ENCODE peak calls at places on chromosomes 4 and X, in eight cellular contexts. R is transverse colon; O is CD4-positive, alpha-beta memory T cell; Y is A549; B is tibial artery; K is iPS DF 6.9; L is AG04450; X is aorta. C is an unnamed sample.

GRCh38 chrX:67543818-67544217 is at the start of gene AR:
- DNase-seq in R (peak; percentile 26), O (no peak), Y (peak; percentile 74), B (peak; percentile 86), K (peak; percentile 22), L (peak; percentile 36), X (peak; percentile 84), C (peak; percentile 38)

GRCh38 chrX:130165181-130165702 is 399 bp downstream of the AIFM1 start:
- DNase-seq in R (no peak), O (no peak), Y (no peak), B (peak; percentile 74), K (no peak), L (no peak), X (no peak), C (peak; percentile 37)

GRCh38 chr4:14888790-14889189 is 113.5 kb upstream of the CPEB2 start:
- DNase-seq in R (no peak), O (no peak), Y (peak; percentile 21), B (no peak), K (no peak), L (no peak), X (no peak), C (no peak)

GRCh38 chrX:12007881-12008280 is 130.4 kb upstream of the FRMPD4 start:
- DNase-seq in R (no peak), O (no peak), Y (peak; percentile 68), B (no peak), K (no peak), L (peak; percentile 18), X (no peak), C (no peak)

GRCh38 chr4:159127745-159128518 is 25.1 kb downstream of the RAPGEF2 start:
- DNase-seq in R (no peak), O (no peak), Y (no peak), B (no peak), K (no peak), L (no peak), X (no peak), C (no peak)

GRCh38 chr4:89158884-89159503 is 47.7 kb downstream of the TIGD2 start:
- DNase-seq in R (no peak), O (no peak), Y (peak; percentile 64), B (no peak), K (no peak), L (no peak), X (no peak), C (no peak)

GRCh38 chrX:101057095-101057714 is 5.3 kb upstream of the TRMT2B start:
- DNase-seq in R (no peak), O (no peak), Y (no peak), B (no peak), K (no peak), L (no peak), X (no peak), C (no peak)

GRCh38 chr4:186189656-186190055 is 1.7 kb upstream of the CYP4V2 start:
- DNase-seq in R (no peak), O (no peak), Y (no peak), B (no peak), K (no peak), L (no peak), X (no peak), C (no peak)

GRCh38 chr4:26124753-26125236 is 196.0 kb upstream of the RBPJ start:
- DNase-seq in R (no peak), O (no peak), Y (no peak), B (no peak), K (no peak), L (no peak), X (no peak), C (no peak)

GRCh38 chr4:79626102-79626501 is 218.1 kb upstream of the GK2 start:
- DNase-seq in R (no peak), O (no peak), Y (no peak), B (no peak), K (no peak), L (no peak), X (no peak), C (no peak)

GRCh38 chr4:15965325-15965724 is 2.4 kb upstream of the FGFBP2 start:
- DNase-seq in R (no peak), O (no peak), Y (no peak), B (no peak), K (no peak), L (no peak), X (no peak), C (no peak)

GRCh38 chr4:181959121-181959520 is 284.1 kb upstream of the TENM3 start:
- DNase-seq in R (no peak), O (no peak), Y (peak; percentile 25), B (no peak), K (no peak), L (peak; percentile 39), X (no peak), C (no peak)

GRCh38 chrX:137695405-137695804 is 129.5 kb downstream of the ZIC3 start:
- DNase-seq in R (no peak), O (no peak), Y (no peak), B (no peak), K (no peak), L (no peak), X (no peak), C (no peak)

GRCh38 chr4:2257361-2258001 is 4.4 kb downstream of the MXD4 start:
- DNase-seq in R (peak; percentile 8), O (peak; percentile 26), Y (no peak), B (peak; percentile 71), K (no peak), L (no peak), X (peak; percentile 47), C (peak; percentile 35)

GRCh38 chr4:17109126-17109525 is 210.7 kb upstream of the LDB2 start:
- DNase-seq in R (no peak), O (no peak), Y (no peak), B (no peak), K (no peak), L (no peak), X (no peak), C (no peak)

GRCh38 chr4:579543-580175 is 3.6 kb upstream of the TMEM271 start:
- DNase-seq in R (no peak), O (no peak), Y (no peak), B (no peak), K (no peak), L (no peak), X (no peak), C (no peak)

GRCh38 chr4:107624024-107624423 is 96.0 kb downstream of the PAPSS1 start:
- DNase-seq in R (no peak), O (no peak), Y (no peak), B (no peak), K (no peak), L (no peak), X (no peak), C (no peak)

GRCh38 chr4:111873801-111874200 is 271.5 kb upstream of the FAM241A start:
- DNase-seq in R (no peak), O (no peak), Y (no peak), B (no peak), K (no peak), L (no peak), X (no peak), C (no peak)

DNA sequence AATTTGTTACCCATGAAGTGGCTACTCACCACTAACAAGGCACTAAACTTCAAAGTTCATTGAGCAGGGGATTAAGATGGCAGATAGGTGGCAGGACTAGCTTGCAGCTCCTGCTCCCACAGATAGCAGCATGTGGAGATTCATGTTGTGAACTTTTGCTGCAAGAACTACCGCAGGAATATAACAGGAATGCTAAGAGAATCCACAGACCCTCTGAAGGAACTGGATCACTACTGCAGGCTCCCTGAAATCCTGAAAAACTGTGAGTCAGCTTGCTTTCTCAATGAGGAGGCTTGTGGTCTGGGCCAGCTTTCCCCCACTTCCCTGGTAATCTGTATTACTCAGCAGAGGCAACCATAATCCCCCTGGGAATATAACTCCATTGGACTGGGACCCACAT is 118.5 kb upstream of the VCX2 start:
- DNase-seq in R (no peak), O (no peak), Y (no peak), B (no peak), K (no peak), L (no peak), X (no peak), C (no peak)
- H3K4me3 ChIP-seq in R (no peak overlapping the region), O (no peak overlapping the region), Y (no peak overlapping the region), B (no peak overlapping the region), K (no peak overlapping the region), L (no peak overlapping the region), X (no peak overlapping the region), C (no peak overlapping the region)

GRCh38 chrX:135340827-135341226 is 31.5 kb downstream of the ETDC start:
- DNase-seq in R (no peak), O (no peak), Y (no peak), B (no peak), K (no peak), L (no peak), X (no peak), C (no peak)

GRCh38 chrX:135346975-135347374 is 37.7 kb downstream of the ETDC start:
- DNase-seq in R (no peak), O (no peak), Y (no peak), B (no peak), K (no peak), L (no peak), X (no peak), C (no peak)

DNA sequence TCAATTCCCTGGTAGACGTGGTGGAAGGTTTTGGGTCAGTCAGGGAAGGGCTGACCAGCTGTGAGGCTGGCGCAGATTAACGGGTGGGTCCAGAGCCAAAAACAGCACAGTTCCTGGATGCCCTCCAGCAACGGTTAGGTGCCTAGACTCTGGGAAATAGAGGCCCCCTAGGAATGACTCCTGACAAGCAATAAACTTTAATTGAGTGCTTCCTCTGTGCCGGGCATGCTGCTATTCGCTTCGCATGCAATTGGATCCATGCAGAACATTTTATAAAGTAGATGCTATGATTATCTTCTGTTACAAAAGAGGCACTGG is 36.0 kb downstream of the ETDC start:
- DNase-seq in R (peak; percentile 38), O (no peak), Y (no peak), B (peak; percentile 76), K (no peak), L (no peak), X (peak; percentile 56), C (no peak)
- H3K27ac ChIP-seq in R (peak overlapping the region; percentile 95), O (no peak overlapping the region), Y (peak overlapping the region; percentile 80), B (peak overlapping the region; percentile 93), K (no peak overlapping the region), L (peak overlapping the region; percentile 70), X (peak overlapping the region; percentile 38), C (peak overlapping the region; percentile 94)

GRCh38 chr4:84126061-84126787 is 372.9 kb downstream of the NKX6-1 start:
- DNase-seq in R (no peak), O (no peak), Y (no peak), B (no peak), K (no peak), L (no peak), X (no peak), C (no peak)
- H3K4me3 ChIP-seq in R (no peak overlapping the region), O (no peak overlapping the region), Y (no peak overlapping the region), B (no peak overlapping the region), K (no peak overlapping the region), L (no peak overlapping the region), X (no peak overlapping the region), C (no peak overlapping the region)

DNA sequence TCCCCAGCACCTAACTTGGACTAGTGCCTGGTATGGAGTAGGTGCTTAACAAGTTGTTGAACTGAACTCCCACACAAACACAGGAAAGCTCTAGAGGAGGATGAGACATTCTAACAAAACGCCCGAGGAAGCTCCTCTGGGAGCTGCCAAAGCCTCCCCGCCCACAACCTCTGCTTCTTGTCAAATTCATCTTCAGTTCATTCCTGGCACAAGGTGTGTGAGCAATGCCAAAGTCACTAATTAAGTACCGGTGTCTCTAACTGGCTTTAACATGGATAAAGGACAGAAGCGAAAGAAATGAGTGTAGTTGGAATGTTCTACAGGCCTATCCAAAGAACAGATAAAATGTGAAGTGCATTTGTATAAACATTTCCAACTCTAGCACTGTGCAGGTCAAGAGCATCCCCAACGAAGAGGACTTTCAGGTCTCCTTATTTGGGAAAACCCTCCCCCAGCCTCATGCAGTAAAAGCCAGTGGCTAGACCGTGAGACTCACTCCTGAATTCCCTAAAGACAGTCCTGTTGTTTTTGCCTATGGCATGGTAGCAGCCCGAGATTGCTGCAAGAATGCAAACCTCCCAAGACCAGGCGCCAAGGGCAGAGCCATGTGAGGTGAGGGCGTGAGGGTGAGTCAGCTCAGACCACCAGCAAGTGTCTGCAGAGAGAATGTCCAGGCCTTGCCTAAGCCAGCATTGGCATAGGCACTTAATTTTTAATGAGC is 72.2 kb upstream of the KLF3 start:
- DNase-seq in R (no peak), O (no peak), Y (no peak), B (no peak), K (no peak), L (no peak), X (no peak), C (no peak)
- H3K27ac ChIP-seq in R (peak overlapping the region; percentile 80), O (no peak overlapping the region), Y (no peak overlapping the region), B (no peak overlapping the region), K (no peak overlapping the region), L (no peak overlapping the region), X (no peak overlapping the region), C (no peak overlapping the region)